ENCODE peak calls at places on chromosome 21, in seven cellular contexts. C, G, J, K, B, N and X are unnamed samples.

GRCh38 chr21:38811257-38811656 is 5.5 kb downstream of the ETS2 start:
- DNase-seq in C (no peak), G (no peak), J (peak), K (peak), B (peak), N (no peak), X (peak)

GRCh38 chr21:15004721-15005370 is 60.0 kb downstream of the NRIP1 start:
- DNase-seq in C (no peak), G (no peak), J (peak), K (peak), B (no peak), N (no peak), X (peak)

GRCh38 chr21:27132270-27132669 is 165.4 kb upstream of the ADAMTS5 start:
- DNase-seq in C (no peak), G (no peak), J (peak), K (no peak), B (no peak), N (no peak), X (no peak)

GRCh38 chr21:30813174-30813573 is at the start of gene KRTAP8-1:
- DNase-seq in C (no peak), G (no peak), J (no peak), K (no peak), B (no peak), N (no peak), X (no peak)

GRCh38 chr21:26115899-26116298 is 54.7 kb downstream of the APP start:
- DNase-seq in C (no peak), G (no peak), J (peak), K (no peak), B (peak), N (no peak), X (no peak)

GRCh38 chr21:25871566-25871965 is 136.8 kb downstream of the GABPA start:
- DNase-seq in C (no peak), G (no peak), J (no peak), K (peak), B (peak), N (no peak), X (peak)

GRCh38 chr21:36968414-36968813 is 1.9 kb upstream of the HLCS start:
- DNase-seq in C (no peak), G (no peak), J (no peak), K (no peak), B (no peak), N (no peak), X (no peak)

GRCh38 chr21:37257526-37257966 is 9.6 kb downstream of the VPS26C start:
- DNase-seq in C (no peak), G (no peak), J (peak), K (no peak), B (peak), N (peak), X (peak)

GRCh38 chr21:26717146-26717739 is 128.0 kb downstream of the ADAMTS1 start:
- DNase-seq in C (no peak), G (no peak), J (no peak), K (peak), B (peak), N (no peak), X (peak)

GRCh38 chr21:23014021-23014420 is 2015.8 kb downstream of the NCAM2 start:
- DNase-seq in C (no peak), G (no peak), J (no peak), K (no peak), B (no peak), N (no peak), X (no peak)

GRCh38 chr21:20443558-20444155 is 554.6 kb upstream of the NCAM2 start:
- DNase-seq in C (no peak), G (no peak), J (no peak), K (no peak), B (peak), N (no peak), X (no peak)

GRCh38 chr21:14523234-14523633 is 22.9 kb downstream of the SAMSN1 start:
- DNase-seq in C (no peak), G (no peak), J (no peak), K (peak), B (no peak), N (peak), X (peak)

GRCh38 chr21:34732388-34732821 is 63.6 kb downstream of the CLIC6 start:
- DNase-seq in C (no peak), G (no peak), J (peak), K (peak), B (no peak), N (no peak), X (peak)

GRCh38 chr21:43312751-43313169 is 114.2 kb downstream of the SIK1 start:
- DNase-seq in C (no peak), G (no peak), J (no peak), K (no peak), B (no peak), N (peak), X (no peak)

GRCh38 chr21:33825898-33826297 is 89.7 kb downstream of the ATP5PO start:
- DNase-seq in C (no peak), G (no peak), J (peak), K (no peak), B (no peak), N (no peak), X (no peak)

GRCh38 chr21:34790834-34791233 is 122.0 kb downstream of the CLIC6 start:
- DNase-seq in C (no peak), G (no peak), J (no peak), K (no peak), B (peak), N (no peak), X (no peak)

GRCh38 chr21:37704751-37705150 is 211.5 kb downstream of the KCNJ6 start:
- DNase-seq in C (no peak), G (no peak), J (no peak), K (no peak), B (no peak), N (no peak), X (no peak)

GRCh38 chr21:26686278-26686677 is 113.2 kb upstream of the CYYR1 start:
- DNase-seq in C (no peak), G (no peak), J (no peak), K (peak), B (peak), N (no peak), X (peak)

GRCh38 chr21:29377266-29377665 is 78.5 kb downstream of the BACH1 start:
- DNase-seq in C (no peak), G (no peak), J (no peak), K (no peak), B (no peak), N (no peak), X (no peak)

GRCh38 chr21:29378814-29379213 is 80.1 kb downstream of the BACH1 start:
- DNase-seq in C (no peak), G (no peak), J (peak), K (no peak), B (no peak), N (no peak), X (peak)

GRCh38 chr21:29374481-29374880 is 75.8 kb downstream of the BACH1 start:
- DNase-seq in C (no peak), G (no peak), J (no peak), K (no peak), B (no peak), N (no peak), X (no peak)

GRCh38 chr21:29379517-29380054 is 80.9 kb downstream of the BACH1 start:
- DNase-seq in C (no peak), G (no peak), J (no peak), K (no peak), B (no peak), N (no peak), X (no peak)

GRCh38 chr21:29376556-29376955 is 77.8 kb downstream of the BACH1 start:
- DNase-seq in C (peak), G (peak), J (no peak), K (peak), B (peak), N (peak), X (peak)
- TF ChIP-seq CTCF in C (peak), G (peak), J (peak), K (peak), B (peak), N (peak), X (peak)

GRCh38 chr21:18772876-18773275 is 369.3 kb upstream of the TMPRSS15 start:
- DNase-seq in C (no peak), G (no peak), J (no peak), K (peak), B (peak), N (no peak), X (no peak)
- H3K4me3 ChIP-seq in C (no peak), G (no peak), J (no peak), K (no peak), B (peak), N (no peak), X (no peak)

GRCh38 chr21:41410767-41411448 is 15.1 kb upstream of the MX1 start:
- DNase-seq in C (no peak), G (no peak), J (no peak), K (no peak), B (no peak), N (no peak), X (peak)

GRCh38 chr21:41406340-41406739 is 19.7 kb upstream of the MX1 start:
- DNase-seq in C (no peak), G (no peak), J (no peak), K (no peak), B (no peak), N (no peak), X (no peak)

GRCh38 chr21:41410361-41410760 is 15.7 kb upstream of the MX1 start:
- DNase-seq in C (no peak), G (no peak), J (no peak), K (no peak), B (no peak), N (no peak), X (no peak)

GRCh38 chr21:41407541-41408460 is 18.2 kb upstream of the MX1 start:
- DNase-seq in C (no peak), G (no peak), J (no peak), K (no peak), B (no peak), N (no peak), X (no peak)

DNA sequence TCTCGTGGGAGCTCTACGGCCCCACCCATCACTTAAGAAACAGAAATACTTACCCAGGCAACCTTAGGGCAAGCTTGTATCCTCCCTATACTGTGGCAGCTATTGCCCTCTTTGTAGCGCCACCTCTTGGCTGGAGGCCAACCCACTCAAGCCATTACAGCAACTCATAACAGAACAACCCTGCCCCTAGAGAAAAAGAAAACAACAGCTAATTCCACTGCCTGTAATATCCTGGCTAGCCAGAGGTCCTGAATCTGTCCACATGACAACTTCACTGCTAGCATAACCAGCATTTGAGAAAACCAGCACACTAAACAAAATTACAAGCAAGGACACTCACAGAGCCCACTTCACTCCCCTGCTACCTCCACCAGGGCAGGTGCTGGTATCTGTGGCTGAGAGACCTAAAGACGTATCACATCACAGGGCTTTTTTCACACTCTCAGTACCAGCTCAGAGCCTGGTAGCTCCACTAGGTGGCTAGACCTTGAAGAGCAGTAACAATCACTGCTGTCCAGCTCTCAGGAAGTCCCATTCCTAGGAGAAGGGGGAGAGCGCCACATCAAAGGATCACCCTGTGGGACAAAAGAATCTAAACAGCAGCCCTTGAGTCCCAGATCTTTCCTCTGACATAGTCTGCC is 14.5 kb upstream of the MX1 start:
- DNase-seq in C (no peak), G (no peak), J (no peak), K (peak), B (peak), N (no peak), X (peak)
- TF ChIP-seq CTCF in C (no peak), G (no peak), J (no peak), K (peak), B (no peak), N (peak), X (peak)

GRCh38 chr21:46065993-46066842 is 31.7 kb upstream of the COL6A2 start:
- DNase-seq in C (peak), G (no peak), J (no peak), K (no peak), B (no peak), N (no peak), X (no peak)
- H3K4me3 ChIP-seq in C (no peak), G (no peak), J (no peak), K (no peak), B (no peak), N (no peak), X (no peak)